ENCODE peak calls at places on chromosome X, in seven cellular contexts. Y, W, M, U, I, B and H are unnamed samples.

GRCh38 chrX:77009691-77010090 is 437.5 kb upstream of the FGF16 start:
- DNase-seq in Y (no peak), W (no peak), M (no peak), U (no peak), I (no peak), B (no peak), H (no peak)

GRCh38 chrX:41868392-41868977 is 54.9 kb downstream of the CASK start:
- DNase-seq in Y (no peak), W (no peak), M (no peak), U (no peak), I (no peak), B (no peak), H (no peak)

GRCh38 chrX:120625366-120625765 is 4.5 kb downstream of the C1GALT1C1 start:
- DNase-seq in Y (no peak), W (no peak), M (no peak), U (no peak), I (no peak), B (no peak), H (no peak)

GRCh38 chrX:11406109-11406755 is 113.0 kb downstream of the AMELX start:
- DNase-seq in Y (no peak), W (no peak), M (no peak), U (no peak), I (no peak), B (no peak), H (no peak)

GRCh38 chrX:31658360-31658759 is 586.5 kb upstream of the FTHL17 start:
- DNase-seq in Y (no peak), W (no peak), M (no peak), U (no peak), I (no peak), B (no peak), H (no peak)

GRCh38 chrX:40366661-40367060 is 214.1 kb upstream of the ATP6AP2 start:
- DNase-seq in Y (no peak), W (no peak), M (no peak), U (no peak), I (peak; percentile 2), B (no peak), H (no peak)

GRCh38 chrX:13676885-13677284 is 12.0 kb upstream of the RAB9A start:
- DNase-seq in Y (no peak), W (no peak), M (no peak), U (no peak), I (no peak), B (no peak), H (no peak)

GRCh38 chrX:47483310-47484268 is 567 bp upstream of the ZNF41 start:
- DNase-seq in Y (no peak), W (peak; percentile 36), M (peak; percentile 21), U (peak; percentile 36), I (no peak), B (peak; percentile 60), H (peak; percentile 69)

GRCh38 chrX:46710927-46711623 is 47.8 kb downstream of the SLC9A7 start:
- DNase-seq in Y (no peak), W (no peak), M (no peak), U (no peak), I (no peak), B (no peak), H (no peak)

GRCh38 chrX:76996641-76997040 is 450.5 kb upstream of the FGF16 start:
- DNase-seq in Y (no peak), W (no peak), M (no peak), U (no peak), I (no peak), B (no peak), H (no peak)

GRCh38 chrX:1491851-1492349 is 39.2 kb upstream of the ASMTL start:
- DNase-seq in Y (no peak), W (no peak), M (no peak), U (no peak), I (peak; percentile 35), B (no peak), H (peak; percentile 82)

GRCh38 chrX:8607326-8607725 is 124.6 kb downstream of the ANOS1 start:
- DNase-seq in Y (no peak), W (no peak), M (no peak), U (no peak), I (no peak), B (no peak), H (no peak)

GRCh38 chrX:53135581-53135980 is 41.6 kb downstream of the KANTR start:
- DNase-seq in Y (no peak), W (no peak), M (no peak), U (no peak), I (no peak), B (no peak), H (no peak)

GRCh38 chrX:139194571-139195280 is 335.8 kb upstream of the F9 start:
- DNase-seq in Y (no peak), W (peak; percentile 42), M (no peak), U (peak; percentile 15), I (no peak), B (peak; percentile 55), H (no peak)

GRCh38 chrX:15349046-15349445 is 13.7 kb upstream of the PIGA start:
- DNase-seq in Y (peak; percentile 52), W (peak; percentile 28), M (no peak), U (peak; percentile 32), I (peak; percentile 46), B (no peak), H (no peak)

GRCh38 chrX:154815274-154815818 is 10.1 kb upstream of the MPP1 start:
- DNase-seq in Y (no peak), W (no peak), M (no peak), U (no peak), I (no peak), B (no peak), H (no peak)

GRCh38 chrX:123962006-123962485 is 540 bp downstream of the STAG2 start:
- DNase-seq in Y (no peak), W (no peak), M (no peak), U (no peak), I (no peak), B (no peak), H (no peak)

GRCh38 chrX:39814391-39814790 is 283.4 kb downstream of the BCOR start:
- DNase-seq in Y (no peak), W (no peak), M (no peak), U (no peak), I (no peak), B (no peak), H (no peak)

GRCh38 chrX:17030580-17031285 is 84.3 kb downstream of the REPS2 start:
- DNase-seq in Y (no peak), W (no peak), M (no peak), U (no peak), I (no peak), B (no peak), H (no peak)

GRCh38 chrX:74286950-74287349 is 17.0 kb upstream of the ZCCHC13 start:
- DNase-seq in Y (no peak), W (no peak), M (no peak), U (no peak), I (no peak), B (no peak), H (no peak)

GRCh38 chrX:109635151-109635550 is 10.2 kb upstream of the KCNE5 start:
- DNase-seq in Y (no peak), W (no peak), M (no peak), U (no peak), I (no peak), B (no peak), H (no peak)

GRCh38 chrX:43702660-43703059 is 46.6 kb downstream of the MAOA start:
- DNase-seq in Y (no peak), W (no peak), M (no peak), U (no peak), I (no peak), B (no peak), H (no peak)

GRCh38 chrX:122866527-122866926 is 317.6 kb upstream of the GRIA3 start:
- DNase-seq in Y (no peak), W (no peak), M (no peak), U (no peak), I (no peak), B (no peak), H (no peak)

GRCh38 chrX:17474892-17475291 is 99.9 kb downstream of the NHS start:
- DNase-seq in Y (no peak), W (no peak), M (no peak), U (no peak), I (no peak), B (no peak), H (no peak)